ENCODE peak calls at places on chromosomes 1 and 21, in seven cellular contexts. W, Y, K, J, A, N and V are unnamed samples.

GRCh38 chr21:46148106-46148505 is 7.3 kb downstream of the FTCD start:
- DNase-seq in W (no peak), Y (no peak), A (no peak), J (no peak), K (no peak), N (no peak), V (no peak)

GRCh38 chr1:240803151-240803550 is 191.2 kb upstream of the GREM2 start:
- DNase-seq in Y (no peak), W (no peak), K (peak; percentile 79), J (no peak), N (no peak), A (peak; percentile 21), V (no peak)

GRCh38 chr1:33130297-33130696 is 49.3 kb downstream of the AZIN2 start:
- DNase-seq in K (peak; percentile 64), Y (peak; percentile 51), J (no peak), A (no peak), W (no peak), N (peak; percentile 42), V (no peak)

GRCh38 chr1:238753205-238753720 is 633.1 kb upstream of the CHRM3 start:
- DNase-seq in K (no peak), A (no peak), Y (peak; percentile 4), N (no peak), W (no peak), J (no peak), V (no peak)

GRCh38 chr1:23664837-23665795 is 26.5 kb upstream of the RPL11 start:
- DNase-seq in J (no peak), Y (peak; percentile 66), W (no peak), K (no peak), N (no peak), A (peak; percentile 51), V (no peak)

GRCh38 chr1:222057162-222057561 is 315.3 kb upstream of the DUSP10 start:
- DNase-seq in N (no peak), J (no peak), Y (no peak), A (no peak), W (no peak), K (no peak), V (no peak)

GRCh38 chr1:184716158-184716557 is 38.5 kb downstream of the EDEM3 start:
- DNase-seq in A (no peak), W (no peak), J (no peak), Y (no peak), K (peak; percentile 5), N (no peak), V (no peak)

GRCh38 chr1:47725000-47725731 is 272.0 kb downstream of the TRABD2B start:
- DNase-seq in J (peak; percentile 71), A (no peak), N (no peak), K (no peak), W (peak; percentile 85), Y (peak; percentile 69), V (no peak)

GRCh38 chr1:68293609-68294353 is 61.5 kb upstream of the WLS start:
- DNase-seq in Y (peak; percentile 100), W (peak; percentile 75), N (no peak), A (peak; percentile 74), J (peak; percentile 77), K (peak; percentile 45), V (peak; percentile 95)

GRCh38 chr21:38914071-38914491 is 108.4 kb downstream of the ETS2 start:
- DNase-seq in N (no peak), Y (no peak), K (no peak), W (no peak), J (no peak), A (no peak), V (no peak)

GRCh38 chr1:26184086-26184485 is 6.3 kb upstream of the CATSPER4 start:
- DNase-seq in N (no peak), K (no peak), A (no peak), Y (no peak), J (no peak), W (no peak), V (no peak)

GRCh38 chr1:111990026-111990877 is 784 bp upstream of the KCND3 start:
- DNase-seq in K (no peak), J (peak; percentile 38), Y (peak; percentile 29), N (no peak), W (peak; percentile 62), A (peak; percentile 10), V (peak; percentile 15)

GRCh38 chr1:161192476-161193465 is 6.1 kb downstream of the ADAMTS4 start:
- DNase-seq in J (peak; percentile 74), A (peak; percentile 77), W (peak; percentile 70), K (peak; percentile 65), Y (peak; percentile 83), N (peak; percentile 40), V (no peak)

GRCh38 chr1:2112280-2112701 is 62.1 kb downstream of the PRKCZ start:
- DNase-seq in W (no peak), J (no peak), K (no peak), N (no peak), A (no peak), Y (no peak), V (no peak)

GRCh38 chr1:229430761-229431269 is 3.1 kb downstream of the ACTA1 start:
- DNase-seq in N (peak; percentile 38), J (peak; percentile 88), Y (peak; percentile 83), W (peak; percentile 95), A (peak; percentile 51), K (peak; percentile 37), V (peak; percentile 50)

GRCh38 chr1:63621698-63622097 is 28.5 kb downstream of the PGM1 start:
- DNase-seq in Y (no peak), K (peak; percentile 54), W (no peak), J (no peak), N (no peak), A (peak; percentile 20), V (no peak)

GRCh38 chr1:221708987-221709386 is 32.9 kb downstream of the DUSP10 start:
- DNase-seq in N (no peak), A (peak; percentile 94), Y (peak; percentile 76), J (no peak), W (no peak), K (peak; percentile 89), V (peak; percentile 40)

GRCh38 chr1:224127925-224128819 is 14.3 kb downstream of the FBXO28 start:
- DNase-seq in N (no peak), A (no peak), W (no peak), Y (no peak), K (peak; percentile 67), J (no peak), V (no peak)

GRCh38 chr1:2233997-2234761 is 6.1 kb downstream of the SKI start:
- DNase-seq in N (peak; percentile 88), A (peak; percentile 96), W (peak; percentile 50), J (peak; percentile 30), K (peak; percentile 87), Y (no peak), V (no peak)

DNA sequence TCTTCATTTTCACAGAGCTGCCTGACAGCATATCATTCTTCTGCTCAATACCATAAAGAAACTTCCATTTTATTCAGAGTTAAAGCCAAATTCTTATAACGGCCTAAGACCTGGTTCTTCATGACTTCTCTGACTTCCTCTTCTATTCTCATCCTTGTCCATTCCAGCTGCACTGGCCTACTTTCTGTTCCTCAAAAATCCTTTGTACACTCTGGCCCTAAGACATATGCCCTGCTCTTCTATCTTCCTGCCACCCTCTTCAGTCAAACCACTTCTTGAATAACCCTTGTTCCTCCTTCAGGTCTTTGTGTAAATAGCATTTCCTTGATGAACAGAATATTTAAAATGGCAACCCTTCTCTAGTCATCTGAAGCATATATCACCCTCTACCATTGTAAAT is 1338.7 kb upstream of the ADGRL2 start:
- DNase-seq in Y (no peak), N (no peak), K (no peak), A (no peak), W (no peak), J (no peak), V (no peak)
- H2BK120ac ChIP-seq in Y (no peak overlapping the region), N (no peak overlapping the region), K (no peak overlapping the region), A (no peak overlapping the region), W (no peak overlapping the region), J (no peak overlapping the region), V (no peak overlapping the region)

DNA sequence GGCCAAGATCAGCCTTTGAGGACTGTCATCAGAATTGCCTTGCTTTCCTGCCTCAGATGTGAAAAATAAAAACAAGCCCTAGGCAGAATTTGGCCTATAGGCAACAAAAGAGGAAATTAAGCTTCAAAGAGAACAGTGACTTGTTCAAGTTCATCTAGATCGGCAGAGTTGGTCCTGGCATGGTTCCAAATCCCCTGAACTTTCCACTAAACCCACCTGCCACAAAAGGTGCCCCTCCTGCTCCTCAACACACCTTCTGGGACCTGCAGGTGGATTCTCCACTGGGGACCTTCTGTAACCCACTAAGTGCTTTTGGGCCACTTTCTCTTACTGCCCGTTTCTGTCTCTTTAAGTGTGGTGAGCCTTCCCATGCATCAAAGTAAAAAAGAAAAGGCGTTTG is 42.5 kb upstream of the LRRN2 start:
- DNase-seq in W (no peak), Y (no peak), K (no peak), N (no peak), A (no peak), J (no peak), V (no peak)
- H2BK120ac ChIP-seq in W (no peak overlapping the region), Y (no peak overlapping the region), K (no peak overlapping the region), N (no peak overlapping the region), A (no peak overlapping the region), J (no peak overlapping the region), V (no peak overlapping the region)

GRCh38 chr21:42115136-42115683 is 44.1 kb downstream of the UMODL1 start:
- DNase-seq in W (no peak), J (no peak), K (no peak), A (no peak), N (no peak), Y (no peak), V (no peak)

GRCh38 chr21:42118901-42119300 is 47.8 kb downstream of the UMODL1 start:
- DNase-seq in W (no peak), K (peak; percentile 48), Y (no peak), A (no peak), J (no peak), N (no peak), V (no peak)

GRCh38 chr21:42118121-42118795 is 47.1 kb downstream of the UMODL1 start:
- DNase-seq in J (no peak), W (no peak), A (no peak), Y (no peak), N (no peak), K (no peak), V (no peak)

GRCh38 chr21:42114646-42115045 is 43.5 kb downstream of the UMODL1 start:
- DNase-seq in Y (no peak), J (no peak), W (no peak), A (no peak), K (no peak), N (no peak), V (no peak)

DNA sequence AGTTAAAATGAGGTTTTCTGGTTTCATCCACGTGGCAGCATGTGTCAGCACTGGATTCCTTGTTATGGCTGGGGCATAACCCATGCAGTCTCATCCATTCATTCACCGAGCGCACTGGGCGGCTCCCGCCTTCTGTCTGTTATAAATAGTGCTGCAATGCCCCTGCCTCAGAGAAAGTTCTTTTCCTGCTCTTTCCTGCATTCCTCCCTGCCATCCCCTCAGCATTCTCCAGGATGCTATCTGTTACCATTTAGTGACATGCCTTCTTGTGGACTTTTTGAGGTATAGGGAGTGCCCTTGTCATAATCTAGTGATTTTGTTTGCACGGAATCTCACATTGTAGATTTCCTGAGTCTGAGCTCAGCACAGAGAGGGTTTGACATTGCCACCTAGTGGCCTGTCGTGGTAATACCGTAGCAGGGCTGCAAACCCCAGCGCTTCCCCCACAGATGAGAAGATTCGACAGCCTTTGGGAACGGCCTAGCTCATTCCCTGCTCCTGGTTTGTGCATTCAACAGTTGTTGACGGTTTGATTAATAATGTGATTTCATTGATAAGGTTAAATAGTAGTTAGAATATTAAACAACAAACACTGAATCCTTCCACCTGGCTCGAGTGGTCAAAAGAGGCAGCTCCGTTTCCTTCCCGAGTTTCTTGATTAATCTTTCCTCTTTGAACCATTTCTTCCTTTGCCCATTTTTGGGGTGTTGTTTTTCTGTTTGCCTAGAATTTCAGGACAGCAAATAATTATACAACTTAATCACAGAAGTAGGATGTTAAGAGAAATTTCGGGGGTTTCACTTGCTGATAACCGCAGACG is 46.3 kb downstream of the UMODL1 start:
- DNase-seq in Y (peak; percentile 64), N (peak; percentile 53), J (peak; percentile 70), A (peak; percentile 86), W (peak; percentile 93), K (peak; percentile 81), V (peak; percentile 66)
- H2BK120ac ChIP-seq in Y (no peak overlapping the region), N (no peak overlapping the region), J (no peak overlapping the region), A (no peak overlapping the region), W (no peak overlapping the region), K (peak overlapping the region; percentile 90), V (no peak overlapping the region)

GRCh38 chr1:36874271-36875017 is 159.9 kb downstream of the GRIK3 start:
- DNase-seq in W (no peak), Y (no peak), N (no peak), J (peak; percentile 5), A (no peak), K (no peak), V (no peak)
- H2BK120ac ChIP-seq in W (no peak overlapping the region), Y (no peak overlapping the region), N (no peak overlapping the region), J (no peak overlapping the region), A (no peak overlapping the region), K (no peak overlapping the region), V (no peak overlapping the region)